ENCODE peak calls at places on chromosomes 12 and 14, in five cellular contexts. T, D, E, P and F are unnamed samples.

GRCh38 chr14:59305836-59306555 is 117.5 kb downstream of the DAAM1 start:
- DNase-seq in D (no peak), T (no peak), P (no peak), E (no peak), F (no peak)

GRCh38 chr12:57603758-57604453 is 718 bp upstream of the DTX3 start:
- DNase-seq in T (no peak), D (peak), P (no peak), E (no peak), F (no peak)

GRCh38 chr14:54796961-54797360 is 105.7 kb downstream of the GCH1 start:
- DNase-seq in E (no peak), T (no peak), P (no peak), D (no peak), F (no peak)

GRCh38 chr12:128872303-128872702 is 19.0 kb downstream of the GLT1D1 start:
- DNase-seq in T (no peak), P (no peak), E (no peak), D (no peak), F (no peak)

GRCh38 chr12:95202691-95203476 is 14.4 kb downstream of the FGD6 start:
- DNase-seq in P (no peak), E (no peak), D (no peak), T (no peak), F (no peak)

GRCh38 chr12:32120419-32120818 is 13.8 kb downstream of the BICD1 start:
- DNase-seq in E (no peak), T (no peak), P (no peak), D (no peak), F (no peak)

GRCh38 chr14:103543721-103544626 is 15.0 kb downstream of the TRMT61A start:
- DNase-seq in T (peak), P (no peak), D (peak), E (no peak), F (no peak)

GRCh38 chr12:54153586-54153985 is 35.2 kb downstream of the SMUG1 start:
- DNase-seq in T (no peak), P (no peak), D (no peak), E (no peak), F (no peak)

GRCh38 chr12:131950182-131950913 is 606 bp downstream of the EP400 start:
- DNase-seq in P (peak), T (no peak), E (peak), D (no peak), F (no peak)

GRCh38 chr14:64680013-64680674 is 24.1 kb upstream of the PLEKHG3 start:
- DNase-seq in D (no peak), P (no peak), T (no peak), E (no peak), F (no peak)

GRCh38 chr14:60346706-60347105 is 97.7 kb downstream of the PPM1A start:
- DNase-seq in T (no peak), D (no peak), E (no peak), P (no peak), F (no peak)

GRCh38 chr14:67387195-67387594 is 24.8 kb downstream of the PLEK2 start:
- DNase-seq in T (no peak), P (no peak), D (no peak), E (no peak), F (no peak)